ENCODE peak calls at places on chromosomes 11 and 22, in eight cellular contexts. P, Z, L, C, G, E, U and A are unnamed samples.

GRCh38 chr11:85884581-85885021 is 29.4 kb downstream of the CCDC83 start:
- DNase-seq in P (no peak), C (no peak), U (no peak), E (no peak), G (no peak), Z (no peak), L (no peak), A (no peak)

GRCh38 chr22:19801340-19802000 is 40.9 kb downstream of the TBX1 start:
- DNase-seq in E (no peak), C (no peak), U (no peak), G (no peak), L (no peak), P (no peak), Z (no peak), A (no peak)

GRCh38 chr11:44628730-44629361 is 63.4 kb downstream of the CD82 start:
- DNase-seq in C (no peak), U (no peak), Z (no peak), L (no peak), E (no peak), G (no peak), P (no peak), A (no peak)

GRCh38 chr11:88051386-88051785 is 123.9 kb downstream of the RAB38 start:
- DNase-seq in C (no peak), E (no peak), G (peak; percentile 15), Z (no peak), U (no peak), L (no peak), P (peak; percentile 39), A (no peak)

GRCh38 chr11:93572171-93572570 is 29.0 kb upstream of the SMCO4 start:
- DNase-seq in C (no peak), G (no peak), Z (no peak), E (no peak), L (no peak), U (no peak), P (no peak), A (no peak)

GRCh38 chr11:73141309-73142127 is 600 bp downstream of the FCHSD2 start:
- DNase-seq in E (peak; percentile 31), L (peak; percentile 13), U (no peak), C (no peak), P (peak; percentile 79), Z (peak; percentile 80), G (peak; percentile 47), A (no peak)

GRCh38 chr22:28231423-28231822 is 312.4 kb upstream of the PITPNB start:
- DNase-seq in G (peak; percentile 82), Z (peak; percentile 68), U (no peak), C (no peak), L (no peak), E (no peak), P (no peak), A (peak; percentile 56)

GRCh38 chr11:87148749-87149148 is 111.0 kb downstream of the TMEM135 start:
- DNase-seq in Z (no peak), U (no peak), E (no peak), L (no peak), C (no peak), P (no peak), G (no peak), A (no peak)

GRCh38 chr11:68003846-68004550 is at the start of gene UNC93B1:
- DNase-seq in C (no peak), L (peak; percentile 67), P (peak; percentile 70), G (peak; percentile 80), U (peak; percentile 57), Z (peak; percentile 74), E (peak; percentile 92), A (peak; percentile 16)

GRCh38 chr22:39013923-39014722 is at the start of gene APOBEC3C:
- DNase-seq in Z (peak; percentile 70), U (peak; percentile 79), G (peak; percentile 75), E (peak; percentile 74), C (no peak), P (peak; percentile 30), L (peak; percentile 65), A (no peak)

GRCh38 chr11:94537051-94537600 is 6.6 kb upstream of the FUT4 start:
- DNase-seq in P (no peak), U (no peak), G (no peak), Z (no peak), C (no peak), L (no peak), E (no peak), A (no peak)

GRCh38 chr22:17785185-17786184 is 11.2 kb upstream of the BID start:
- DNase-seq in Z (peak; percentile 95), G (peak; percentile 72), C (peak; percentile 74), U (no peak), P (peak; percentile 11), L (peak; percentile 41), E (peak; percentile 88), A (no peak)

GRCh38 chr22:25085156-25085555 is 114.5 kb upstream of the CRYBB3 start:
- DNase-seq in C (no peak), E (no peak), G (no peak), Z (no peak), P (no peak), U (no peak), L (no peak), A (no peak)

GRCh38 chr11:72762641-72763304 is 10.6 kb upstream of the ARAP1 start:
- DNase-seq in C (no peak), L (no peak), G (no peak), Z (no peak), E (no peak), U (no peak), P (no peak), A (no peak)

GRCh38 chr11:80970016-80970516 is 1529.2 kb upstream of the TENM4 start:
- DNase-seq in P (no peak), Z (no peak), E (no peak), G (no peak), C (no peak), U (no peak), L (no peak), A (no peak)

GRCh38 chr22:24423519-24424000 is 3.8 kb upstream of the ADORA2A start:
- DNase-seq in Z (peak; percentile 70), U (no peak), G (no peak), L (no peak), P (peak; percentile 44), C (no peak), E (peak; percentile 85), A (no peak)

GRCh38 chr11:103532133-103532788 is 423.0 kb downstream of the DYNC2H1 start:
- DNase-seq in Z (no peak), P (peak; percentile 63), E (no peak), C (no peak), U (no peak), L (no peak), G (no peak), A (peak; percentile 53)
- H3K27ac ChIP-seq in Z (no peak overlapping the region), P (peak overlapping the region; percentile 95), E (no peak overlapping the region), C (no peak overlapping the region), U (no peak overlapping the region), L (no peak overlapping the region), G (no peak overlapping the region), A (peak overlapping the region; percentile 61)

DNA sequence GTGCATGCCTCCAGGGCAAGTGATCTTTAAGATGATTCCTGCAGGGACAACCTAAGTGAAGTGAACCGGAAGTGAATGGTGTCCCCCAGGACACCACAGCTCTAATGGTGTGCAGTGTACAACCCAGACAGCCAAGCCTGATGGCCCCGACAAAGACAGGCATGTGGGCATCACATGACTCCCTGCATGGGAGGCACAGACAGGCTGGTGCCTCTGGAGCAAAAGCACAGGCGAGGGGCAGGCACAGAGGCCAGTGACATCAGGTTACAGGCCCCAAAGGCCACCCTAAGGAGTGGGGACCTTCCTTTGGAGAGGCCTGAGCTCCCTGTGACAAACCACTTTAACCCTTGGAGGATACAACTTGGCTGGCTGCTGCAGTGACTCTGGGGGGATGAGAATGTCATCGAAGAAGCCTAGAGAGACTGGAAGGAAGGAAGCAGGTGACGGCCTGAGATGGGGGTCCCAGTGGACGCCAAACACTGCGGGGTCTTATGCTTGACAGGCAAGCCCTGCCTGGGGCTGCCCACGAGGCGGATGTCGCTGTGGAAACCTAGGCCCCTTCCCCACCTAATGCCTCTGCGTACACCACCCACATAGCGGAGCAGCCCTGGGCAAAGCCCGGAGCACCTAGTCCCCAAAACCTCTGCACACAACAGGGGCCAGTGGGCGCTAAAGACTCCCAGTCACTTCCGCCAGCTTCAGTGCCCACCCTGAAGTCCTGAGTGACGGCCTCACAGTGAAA is 12.4 kb downstream of the POLR3H start:
- DNase-seq in L (no peak), U (no peak), Z (no peak), G (no peak), P (no peak), E (no peak), C (no peak), A (no peak)
- TF ChIP-seq POLR2AphosphoS5 in L (no peak), U (peak; percentile 35), Z (no peak), G (no peak), P (no peak), E (no peak), C (no peak), A (peak; percentile 23)

GRCh38 chr11:105588001-105588400 is 21.9 kb upstream of the GRIA4 start:
- DNase-seq in U (no peak), C (no peak), G (no peak), E (no peak), L (no peak), Z (no peak), P (peak; percentile 14), A (no peak)

GRCh38 chr11:105579111-105579510 is 30.8 kb upstream of the GRIA4 start:
- DNase-seq in L (no peak), Z (no peak), E (no peak), C (no peak), U (no peak), P (no peak), G (no peak), A (no peak)

GRCh38 chr11:105577645-105578044 is 32.2 kb upstream of the GRIA4 start:
- DNase-seq in C (no peak), U (no peak), L (no peak), E (no peak), Z (no peak), G (no peak), P (peak; percentile 29), A (no peak)

GRCh38 chr11:105582497-105582896 is 27.4 kb upstream of the GRIA4 start:
- DNase-seq in U (no peak), E (no peak), G (no peak), P (no peak), C (no peak), Z (no peak), L (no peak), A (no peak)
- TF ChIP-seq EZH2 in U (no peak), E (no peak), G (no peak), P (no peak), C (no peak), Z (no peak), L (no peak), A (no peak)

GRCh38 chr22:45970709-45971388 is 6.1 kb downstream of the WNT7B start:
- DNase-seq in U (no peak), Z (peak; percentile 66), E (no peak), G (no peak), L (no peak), C (no peak), P (no peak), A (no peak)
- H3K27ac ChIP-seq in U (no peak overlapping the region), Z (no peak overlapping the region), E (no peak overlapping the region), G (no peak overlapping the region), L (no peak overlapping the region), C (no peak overlapping the region), P (no peak overlapping the region), A (no peak overlapping the region)

DNA sequence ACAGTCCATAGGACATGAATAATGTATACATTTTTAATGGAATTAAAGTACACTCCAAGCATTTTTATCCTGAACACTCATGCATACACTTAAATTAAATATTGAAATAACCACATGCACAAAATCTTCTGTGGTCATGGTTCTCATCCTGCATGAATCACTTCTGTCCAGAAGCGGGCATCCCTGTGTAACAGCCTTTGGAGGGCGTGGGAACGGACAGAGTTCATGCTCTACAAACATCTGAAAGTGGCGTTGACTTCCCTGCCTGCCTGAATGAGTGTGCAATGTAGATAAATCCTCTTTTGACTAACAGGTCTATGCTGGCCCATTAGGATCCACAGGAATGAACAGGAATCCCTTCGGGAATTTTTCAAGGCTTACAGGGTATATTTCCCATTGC is 780.2 kb downstream of the BRD1 start:
- DNase-seq in U (no peak), C (no peak), L (no peak), P (no peak), G (no peak), E (no peak), Z (no peak), A (no peak)
- TF ChIP-seq POLR2AphosphoS5 in U (no peak), C (no peak), L (no peak), P (no peak), G (no peak), E (no peak), Z (no peak), A (no peak)